ENCODE peak calls at places on chromosomes 11 and 22, in nine cellular contexts. C, L, M, K, Q, D, W, U and H are unnamed samples.

GRCh38 chr11:95282337-95282751 is 51.3 kb upstream of the SESN3 start:
- DNase-seq in C (no peak), L (no peak), M (no peak), K (no peak), Q (no peak), D (no peak), W (no peak), U (no peak), H (no peak)

GRCh38 chr11:60367009-60367408 is 11.3 kb upstream of the MS4A7 start:
- DNase-seq in C (no peak), L (no peak), M (no peak), K (no peak), Q (no peak), D (no peak), W (no peak), U (no peak), H (no peak)

GRCh38 chr11:9858218-9858617 is 194.3 kb downstream of the SWAP70 start:
- DNase-seq in C (no peak), L (no peak), M (no peak), K (no peak), Q (no peak), D (no peak), W (no peak), U (no peak), H (no peak)

GRCh38 chr11:114199051-114199450 is 97.1 kb upstream of the NNMT start:
- DNase-seq in C (no peak), L (no peak), M (no peak), K (no peak), Q (no peak), D (no peak), W (no peak), U (no peak), H (no peak)

GRCh38 chr11:67640021-67640757 is 626 bp upstream of the TBX10 start:
- DNase-seq in C (peak; percentile 40), L (peak; percentile 12), M (peak; percentile 24), K (peak; percentile 70), Q (peak; percentile 48), D (no peak), W (no peak), U (no peak), H (no peak)

GRCh38 chr11:1876361-1877063 is 15.2 kb downstream of the PRR33 start:
- DNase-seq in C (no peak), L (peak; percentile 19), M (peak; percentile 34), K (peak; percentile 64), Q (no peak), D (no peak), W (no peak), U (no peak), H (no peak)

GRCh38 chr22:42338502-42338901 is 68.0 kb upstream of the TCF20 start:
- DNase-seq in C (no peak), L (no peak), M (no peak), K (peak; percentile 65), Q (no peak), D (no peak), W (no peak), U (no peak), H (no peak)

GRCh38 chr11:134342572-134343340 is 11.0 kb downstream of the GLB1L2 start:
- DNase-seq in C (no peak), L (no peak), M (no peak), K (no peak), Q (no peak), D (peak; percentile 87), W (no peak), U (no peak), H (no peak)

GRCh38 chr22:37196539-37197450 is 8.7 kb upstream of the C1QTNF6 start:
- DNase-seq in C (no peak), L (peak; percentile 77), M (no peak), K (peak; percentile 93), Q (peak; percentile 90), D (no peak), W (no peak), U (no peak), H (no peak)

GRCh38 chr11:71372693-71373657 is 75.2 kb downstream of the DHCR7 start:
- DNase-seq in C (no peak), L (peak; percentile 41), M (peak; percentile 11), K (no peak), Q (no peak), D (no peak), W (no peak), U (no peak), H (no peak)

GRCh38 chr11:132992838-132993680 is 539.2 kb downstream of the OPCML start:
- DNase-seq in C (no peak), L (no peak), M (peak; percentile 14), K (no peak), Q (no peak), D (peak; percentile 74), W (no peak), U (no peak), H (no peak)

GRCh38 chr11:25612806-25613205 is 719.1 kb upstream of the ANO3 start:
- DNase-seq in C (no peak), L (no peak), M (no peak), K (no peak), Q (no peak), D (no peak), W (no peak), U (no peak), H (no peak)

GRCh38 chr11:7892751-7893356 is 38.2 kb downstream of the OR10A6 start:
- DNase-seq in C (peak; percentile 35), L (peak; percentile 71), M (peak; percentile 46), K (no peak), Q (peak; percentile 43), D (no peak), W (no peak), U (no peak), H (no peak)

GRCh38 chr11:121564948-121565684 is 112.3 kb upstream of the SORL1-AS1 start:
- DNase-seq in C (no peak), L (no peak), M (no peak), K (no peak), Q (no peak), D (no peak), W (no peak), U (no peak), H (no peak)

GRCh38 chr11:60835472-60835871 is 6.4 kb upstream of the CCDC86 start:
- DNase-seq in C (no peak), L (no peak), M (no peak), K (no peak), Q (no peak), D (no peak), W (no peak), U (no peak), H (no peak)

GRCh38 chr22:26174280-26174679 is 5.0 kb downstream of the SEZ6L start:
- DNase-seq in C (no peak), L (no peak), M (no peak), K (no peak), Q (no peak), D (no peak), W (no peak), U (no peak), H (no peak)

GRCh38 chr11:10861047-10861446 is 3.2 kb upstream of the ZBED5 start:
- DNase-seq in C (no peak), L (no peak), M (no peak), K (no peak), Q (no peak), D (no peak), W (no peak), U (no peak), H (no peak)
- H3K27ac ChIP-seq in C (no peak overlapping the region), L (no peak overlapping the region), M (no peak overlapping the region), K (no peak overlapping the region), Q (no peak overlapping the region), D (peak overlapping the region; percentile 95), W (no peak overlapping the region), U (no peak overlapping the region), H (no peak overlapping the region)

GRCh38 chr11:129854229-129854805 is 38.7 kb downstream of the TMEM45B start:
- DNase-seq in C (no peak), L (no peak), M (no peak), K (no peak), Q (peak; percentile 75), D (no peak), W (no peak), U (no peak), H (peak; percentile 22)
- H3K27ac ChIP-seq in C (no peak overlapping the region), L (peak overlapping the region; percentile 85), M (no peak overlapping the region), K (peak overlapping the region; percentile 75), Q (peak overlapping the region; percentile 87), D (no peak overlapping the region), W (no peak overlapping the region), U (no peak overlapping the region), H (peak overlapping the region; percentile 98)

DNA sequence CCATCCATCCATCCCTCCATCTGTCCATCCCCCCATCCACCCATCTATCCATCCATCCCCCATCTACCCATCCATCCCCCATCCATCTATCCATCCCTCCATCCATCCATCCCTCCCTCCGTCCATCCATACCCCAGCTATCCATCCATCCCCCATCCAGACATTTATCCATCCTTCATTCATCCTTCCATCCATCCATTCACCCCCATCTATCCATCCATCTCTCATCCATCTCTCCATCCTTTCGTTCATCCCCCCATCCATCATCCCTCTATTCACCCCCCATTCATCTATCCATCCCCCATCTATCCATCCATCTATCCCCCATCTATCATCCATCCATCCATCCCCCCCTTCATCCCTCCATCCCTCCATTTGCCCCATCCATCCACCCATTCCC is 97.5 kb downstream of the MPPED1 start:
- DNase-seq in C (no peak), L (no peak), M (no peak), K (no peak), Q (no peak), D (no peak), W (no peak), U (no peak), H (no peak)
- H3K27ac ChIP-seq in C (no peak overlapping the region), L (no peak overlapping the region), M (no peak overlapping the region), K (no peak overlapping the region), Q (no peak overlapping the region), D (no peak overlapping the region), W (no peak overlapping the region), U (no peak overlapping the region), H (no peak overlapping the region)

GRCh38 chr11:86666193-86666592 is 6.2 kb downstream of the ME3 start:
- DNase-seq in C (no peak), L (no peak), M (no peak), K (no peak), Q (no peak), D (no peak), W (no peak), U (no peak), H (no peak)

GRCh38 chr11:86669424-86669823 is 3.0 kb downstream of the ME3 start:
- DNase-seq in C (no peak), L (no peak), M (no peak), K (no peak), Q (no peak), D (no peak), W (no peak), U (no peak), H (no peak)

GRCh38 chr11:86670179-86670578 is 2.2 kb downstream of the ME3 start:
- DNase-seq in C (no peak), L (no peak), M (peak; percentile 43), K (no peak), Q (peak; percentile 82), D (no peak), W (no peak), U (no peak), H (no peak)

GRCh38 chr11:86671386-86672006 is 920 bp downstream of the ME3 start:
- DNase-seq in C (no peak), L (peak; percentile 21), M (no peak), K (peak; percentile 88), Q (peak; percentile 61), D (peak; percentile 95), W (no peak), U (no peak), H (no peak)

DNA sequence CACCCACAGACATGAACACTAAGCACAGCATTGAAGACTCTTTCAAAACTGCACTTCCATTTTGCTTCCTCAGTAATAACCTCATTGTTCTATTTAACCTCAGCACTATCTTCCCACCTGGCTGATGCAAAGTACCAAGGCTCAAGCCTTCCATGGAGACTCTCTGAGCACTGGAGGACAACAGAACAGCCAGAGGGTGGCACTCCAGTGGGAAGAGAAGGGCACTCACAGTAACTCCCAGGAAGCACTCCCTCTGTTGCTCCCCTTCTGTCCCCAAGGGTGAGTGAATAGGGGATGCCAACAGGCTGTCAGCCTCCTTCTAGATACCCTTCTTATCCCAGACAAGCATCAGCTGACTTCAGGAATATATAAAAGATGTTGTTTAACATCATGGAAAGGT is 3.5 kb downstream of the ME3 start:
- DNase-seq in C (no peak), L (no peak), M (no peak), K (no peak), Q (no peak), D (no peak), W (no peak), U (no peak), H (no peak)
- H3K27ac ChIP-seq in C (no peak overlapping the region), L (no peak overlapping the region), M (no peak overlapping the region), K (no peak overlapping the region), Q (no peak overlapping the region), D (peak overlapping the region; percentile 90), W (no peak overlapping the region), U (no peak overlapping the region), H (no peak overlapping the region)